ENCODE peak calls at places on chromosomes 2 and 18, in ten cellular contexts. D is NCI-H748 treated with DMSO at 0.1 percent for 48 hours; K is stimulated activated CD4-positive, alpha-beta T cell treated with anti-CD3 and anti-CD28 coated beads, TNF-alpha, amount 100 ng/mL, for 4 hours; L is A172; T is glomerular endothelial cell; M is stomach; J is LoVo; I is activated T-cell treated with anti-CD3 and anti-CD28 coated beads, Interleukin-2, amount 50 U/mL, for 1 hour; A is NCI-H526; P is EL. B is an unnamed sample.

GRCh38 chr2:6506311-6507258 is 359.1 kb downstream of the CMPK2 start:
- DNase-seq in D (no peak), K (no peak), L (peak), T (no peak), M (no peak), J (no peak), I (no peak), A (no peak), P (peak), B (no peak)

GRCh38 chr2:239955086-239955988 is 69.8 kb downstream of the NDUFA10 start:
- DNase-seq in D (no peak), K (no peak), L (no peak), T (no peak), M (no peak), J (no peak), I (no peak), A (no peak), P (no peak), B (no peak)

GRCh38 chr18:75455249-75456183 is 28.0 kb upstream of the SMIM21 start:
- DNase-seq in D (no peak), K (no peak), L (no peak), T (no peak), M (no peak), J (no peak), I (no peak), A (no peak), P (peak), B (no peak)

GRCh38 chr2:8576525-8577157 is 105.2 kb upstream of the ID2 start:
- DNase-seq in D (no peak), K (no peak), L (peak), T (no peak), M (peak), J (no peak), I (no peak), A (no peak), P (no peak), B (peak)

GRCh38 chr2:39481611-39482010 is 44.5 kb upstream of the MAP4K3 start:
- DNase-seq in D (no peak), K (no peak), L (peak), T (no peak), M (no peak), J (peak), I (no peak), A (no peak), P (peak), B (no peak)

GRCh38 chr2:109128048-109128465 is 948 bp upstream of the SH3RF3 start:
- DNase-seq in D (peak), K (peak), L (peak), T (peak), M (peak), J (no peak), I (peak), A (peak), P (peak), B (peak)

GRCh38 chr2:174004900-174005605 is 39.9 kb upstream of the SP3 start:
- DNase-seq in D (no peak), K (no peak), L (peak), T (no peak), M (no peak), J (peak), I (no peak), A (no peak), P (peak), B (no peak)

GRCh38 chr18:34153711-34154110 is 71.0 kb downstream of the NOL4 start:
- DNase-seq in D (peak), K (no peak), L (peak), T (no peak), M (no peak), J (peak), I (no peak), A (no peak), P (peak), B (no peak)

B was measured in ureter.